ENCODE peak calls at places on chromosomes 13 and 19, in ten cellular contexts. C is IMR-90, F is astrocyte, G is PC-9, I is AG04450, Z is Caco-2, O is fibroblast of the aortic adventitia, T is psoas muscle, B is MM.1S, Q is A549. X is an unnamed sample.

GRCh38 chr19:16467581-16467980 is 4.2 kb downstream of the EPS15L1 start:
- DNase-seq in C (no peak), F (no peak), G (no peak), I (no peak), Z (no peak), O (no peak), T (no peak), B (no peak), Q (no peak), X (no peak)

GRCh38 chr13:60162096-60162495 is 1.6 kb downstream of the DIAPH3 start:
- DNase-seq in C (peak; percentile 6), F (peak; percentile 30), G (no peak), I (no peak), Z (no peak), O (no peak), T (no peak), B (no peak), Q (no peak), X (no peak)

GRCh38 chr19:18725755-18726416 is 42.4 kb downstream of the CRTC1 start:
- DNase-seq in C (no peak), F (no peak), G (no peak), I (no peak), Z (no peak), O (no peak), T (peak; percentile 50), B (no peak), Q (no peak), X (no peak)

GRCh38 chr13:33639640-33640080 is 178.3 kb upstream of the RFC3 start:
- DNase-seq in C (no peak), F (no peak), G (peak; percentile 42), I (no peak), Z (no peak), O (no peak), T (no peak), B (no peak), Q (no peak), X (no peak)

GRCh38 chr13:22596157-22596863 is 584.5 kb upstream of the SGCG start:
- DNase-seq in C (no peak), F (no peak), G (no peak), I (no peak), Z (peak; percentile 60), O (peak; percentile 15), T (no peak), B (no peak), Q (no peak), X (no peak)

GRCh38 chr13:79398915-79399314 is 7.1 kb downstream of the RBM26 start:
- DNase-seq in C (peak; percentile 55), F (no peak), G (no peak), I (no peak), Z (no peak), O (no peak), T (no peak), B (no peak), Q (no peak), X (no peak)

GRCh38 chr13:31172535-31172934 is 10.8 kb upstream of the HSPH1 start:
- DNase-seq in C (peak; percentile 84), F (peak; percentile 88), G (peak; percentile 88), I (peak; percentile 49), Z (peak; percentile 54), O (peak; percentile 91), T (no peak), B (no peak), Q (peak; percentile 76), X (no peak)

GRCh38 chr19:1214862-1215731 is 9.5 kb downstream of the STK11 start:
- DNase-seq in C (no peak), F (no peak), G (peak; percentile 70), I (no peak), Z (no peak), O (no peak), T (peak; percentile 80), B (no peak), Q (no peak), X (no peak)

GRCh38 chr13:93767917-93768422 is 541.4 kb downstream of the GPC6 start:
- DNase-seq in C (no peak), F (no peak), G (peak; percentile 19), I (no peak), Z (no peak), O (no peak), T (no peak), B (no peak), Q (peak; percentile 9), X (no peak)

GRCh38 chr13:28325022-28325421 is 169.9 kb downstream of the FLT1 start:
- DNase-seq in C (no peak), F (no peak), G (no peak), I (no peak), Z (no peak), O (peak; percentile 50), T (no peak), B (no peak), Q (no peak), X (no peak)

GRCh38 chr13:107765724-107766436 is 449.5 kb downstream of the LIG4 start:
- DNase-seq in C (peak; percentile 51), F (peak; percentile 57), G (peak; percentile 20), I (no peak), Z (no peak), O (peak; percentile 5), T (no peak), B (no peak), Q (no peak), X (no peak)

DNA sequence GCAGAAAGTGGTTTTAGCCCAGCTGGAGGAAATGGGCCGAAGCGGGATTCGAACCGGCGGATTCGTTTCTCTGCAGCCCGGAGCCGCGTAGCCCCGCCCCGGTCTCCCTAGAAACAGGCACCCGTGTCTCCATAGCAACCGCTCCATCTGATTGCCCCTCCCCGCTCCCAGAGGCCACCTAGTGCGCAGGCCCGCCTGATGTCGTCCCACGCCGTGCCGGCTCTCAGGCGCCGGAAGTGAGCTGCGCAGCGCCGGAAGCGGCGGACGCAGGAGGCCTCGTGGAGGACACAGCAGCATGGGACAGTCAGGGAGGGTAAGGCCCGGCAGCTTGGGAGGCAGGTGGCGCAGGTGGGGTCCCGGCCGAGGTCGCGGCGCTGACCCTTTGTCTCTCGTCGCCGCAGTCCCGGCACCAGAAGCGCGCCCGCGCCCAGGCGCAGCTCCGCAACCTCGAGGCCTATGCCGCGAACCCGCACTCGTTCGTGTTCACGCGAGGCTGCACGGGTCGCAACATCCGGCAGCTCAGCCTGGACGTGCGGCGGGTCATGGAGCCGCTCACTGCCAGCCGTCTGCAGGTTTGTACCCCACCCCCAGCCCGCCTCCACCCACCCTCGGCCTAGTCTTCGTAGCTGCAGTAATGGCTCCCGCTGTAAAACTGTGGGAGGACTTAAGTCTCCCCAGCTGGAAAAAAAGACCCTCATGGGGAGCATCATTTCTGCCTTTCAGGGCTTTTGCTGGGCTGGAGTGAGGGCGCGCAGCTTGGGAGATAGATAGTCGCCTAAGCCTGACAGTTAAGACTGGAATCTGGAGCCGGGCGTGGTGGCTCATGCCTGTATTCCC is at the start of gene PPAN:
- DNase-seq in C (peak; percentile 98), F (peak; percentile 92), G (peak; percentile 91), I (peak; percentile 95), Z (peak; percentile 98), O (peak; percentile 98), T (peak; percentile 98), B (peak; percentile 99), Q (peak; percentile 97), X (peak; percentile 96)
- H3K4me3 ChIP-seq in C (peak within 1 kb of the TSS; percentile 76), F (peak within 1 kb of the TSS; percentile 80), G (peak within 1 kb of the TSS; percentile 98), I (peak within 1 kb of the TSS; percentile 90), Z (peak within 1 kb of the TSS; percentile 92), O (peak within 1 kb of the TSS; percentile 91), T (peak within 1 kb of the TSS; percentile 90), B (peak within 1 kb of the TSS; percentile 75), Q (peak within 1 kb of the TSS; percentile 97), X (peak within 1 kb of the TSS; percentile 91)

GRCh38 chr13:35764359-35765015 is 288.0 kb upstream of the MAB21L1 start:
- DNase-seq in C (no peak), F (peak; percentile 74), G (peak; percentile 37), I (no peak), Z (no peak), O (peak; percentile 40), T (no peak), B (no peak), Q (no peak), X (no peak)
- H3K4me3 ChIP-seq in C (no peak overlapping the region), F (no peak overlapping the region), G (no peak overlapping the region), I (no peak overlapping the region), Z (no peak overlapping the region), O (no peak overlapping the region), T (no peak overlapping the region), B (no peak overlapping the region), Q (no peak overlapping the region), X (no peak overlapping the region)

GRCh38 chr13:46542833-46543232 is 10.1 kb upstream of the LRCH1 start:
- DNase-seq in C (no peak), F (no peak), G (no peak), I (no peak), Z (no peak), O (no peak), T (no peak), B (no peak), Q (no peak), X (no peak)
- H3K4me3 ChIP-seq in C (no peak overlapping the region), F (no peak overlapping the region), G (no peak overlapping the region), I (no peak overlapping the region), Z (no peak overlapping the region), O (no peak overlapping the region), T (no peak overlapping the region), B (no peak overlapping the region), Q (no peak overlapping the region), X (no peak overlapping the region)

GRCh38 chr19:45793178-45793564 is 526 bp upstream of the DMWD start:
- DNase-seq in C (no peak), F (no peak), G (no peak), I (no peak), Z (no peak), O (no peak), T (no peak), B (no peak), Q (no peak), X (no peak)
- H3K4me3 ChIP-seq in C (no peak overlapping the region), F (no peak overlapping the region), G (no peak overlapping the region), I (peak overlapping the region; percentile 0), Z (peak overlapping the region; percentile 5), O (peak overlapping the region; percentile 55), T (peak overlapping the region; percentile 77), B (no peak overlapping the region), Q (no peak overlapping the region), X (peak overlapping the region; percentile 18)

GRCh38 chr19:7924241-7924640 is 1.7 kb downstream of the CTXN1 start:
- DNase-seq in C (no peak), F (no peak), G (no peak), I (no peak), Z (no peak), O (no peak), T (no peak), B (no peak), Q (no peak), X (no peak)
- H3K4me3 ChIP-seq in C (no peak overlapping the region), F (no peak overlapping the region), G (no peak overlapping the region), I (no peak overlapping the region), Z (no peak overlapping the region), O (no peak overlapping the region), T (no peak overlapping the region), B (no peak overlapping the region), Q (no peak overlapping the region), X (no peak overlapping the region)

X was measured in LNCaP clone FGC.